ENCODE peak calls at places on chromosomes 3 and 15, in five cellular contexts. T, F, Y, Q and M are unnamed samples.

GRCh38 chr15:55403531-55403930 is 4.6 kb downstream of the CCPG1 start:
- DNase-seq in Y (no peak), Q (peak; percentile 54), T (no peak), F (no peak), M (no peak)

GRCh38 chr3:134064081-134064480 is 34.4 kb upstream of the SLCO2A1 start:
- DNase-seq in Q (no peak), Y (no peak), F (peak; percentile 0), T (peak; percentile 57), M (no peak)

GRCh38 chr3:172591876-172592771 is 68.9 kb upstream of the TNFSF10 start:
- DNase-seq in Y (no peak), T (no peak), F (no peak), Q (no peak), M (peak; percentile 89)

GRCh38 chr3:31402118-31402517 is 130.6 kb upstream of the STT3B start:
- DNase-seq in T (no peak), F (no peak), Q (no peak), Y (no peak), M (no peak)

GRCh38 chr15:81011593-81011992 is 10.9 kb downstream of the TLNRD1 start:
- DNase-seq in Q (peak; percentile 65), F (no peak), T (no peak), Y (no peak), M (no peak)

GRCh38 chr3:146200461-146201220 is 39.7 kb upstream of the PLOD2 start:
- DNase-seq in Q (no peak), Y (no peak), T (no peak), F (no peak), M (no peak)

GRCh38 chr15:70892912-70893560 is 410 bp downstream of the LRRC49 start:
- DNase-seq in F (peak; percentile 62), T (no peak), Q (peak; percentile 83), Y (no peak), M (no peak)

GRCh38 chr15:89814112-89814742 is 425 bp downstream of the ANPEP start:
- DNase-seq in Y (no peak), T (no peak), F (no peak), Q (peak; percentile 23), M (no peak)

GRCh38 chr3:118683636-118684035 is 351.0 kb downstream of the IGSF11 start:
- DNase-seq in Q (no peak), Y (no peak), F (no peak), T (no peak), M (no peak)

GRCh38 chr3:48503406-48504050 is 446 bp downstream of the SHISA5 start:
- DNase-seq in Y (peak; percentile 63), F (peak; percentile 38), Q (peak; percentile 59), T (no peak), M (no peak)

GRCh38 chr3:127831723-127832172 is 9.4 kb upstream of the MGLL start:
- DNase-seq in Y (no peak), Q (peak; percentile 67), T (no peak), F (no peak), M (no peak)

GRCh38 chr3:114119776-114120175 is 59.1 kb downstream of the DRD3 start:
- DNase-seq in Q (peak; percentile 18), F (no peak), Y (no peak), T (no peak), M (no peak)

GRCh38 chr15:81529444-81529950 is 155.5 kb upstream of the TMC3 start:
- DNase-seq in Y (no peak), Q (no peak), T (no peak), F (no peak), M (no peak)

GRCh38 chr15:68652141-68652540 is 73.3 kb downstream of the CORO2B start:
- DNase-seq in Q (peak; percentile 41), F (peak; percentile 35), T (peak; percentile 31), Y (peak; percentile 25), M (no peak)

GRCh38 chr3:188061133-188061532 is 92.8 kb upstream of the LPP start:
- DNase-seq in F (no peak), Y (no peak), T (no peak), Q (no peak), M (peak; percentile 28)

GRCh38 chr3:69033470-69033869 is 18.7 kb downstream of the TMF1 start:
- DNase-seq in F (no peak), Y (no peak), T (no peak), Q (peak; percentile 73), M (no peak)

DNA sequence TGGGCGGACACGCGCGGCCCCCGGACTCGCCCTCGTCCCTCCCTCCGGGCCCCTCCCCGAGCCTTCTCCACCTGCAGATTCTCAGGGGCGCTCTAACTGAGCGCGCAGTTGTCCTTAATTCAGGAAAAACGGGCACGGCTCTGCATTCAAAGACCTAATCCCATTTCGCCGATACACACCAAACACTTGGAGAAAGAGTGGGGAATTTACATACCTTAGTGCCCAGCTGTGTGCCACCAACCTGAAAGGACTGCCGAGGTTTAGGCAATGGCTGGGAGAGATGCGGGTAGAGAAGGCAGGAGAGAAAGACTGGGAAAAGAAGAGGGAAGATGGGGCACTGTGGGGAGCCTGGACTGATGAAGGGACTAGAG is 21.8 kb downstream of the IGDCC3 start:
- DNase-seq in Q (no peak), T (no peak), Y (no peak), F (no peak), M (no peak)
- H3K4me3 ChIP-seq in Q (peak overlapping the region; percentile 32), T (peak overlapping the region; percentile 73), Y (peak overlapping the region; percentile 8), F (peak overlapping the region; percentile 56), M (no peak overlapping the region)

DNA sequence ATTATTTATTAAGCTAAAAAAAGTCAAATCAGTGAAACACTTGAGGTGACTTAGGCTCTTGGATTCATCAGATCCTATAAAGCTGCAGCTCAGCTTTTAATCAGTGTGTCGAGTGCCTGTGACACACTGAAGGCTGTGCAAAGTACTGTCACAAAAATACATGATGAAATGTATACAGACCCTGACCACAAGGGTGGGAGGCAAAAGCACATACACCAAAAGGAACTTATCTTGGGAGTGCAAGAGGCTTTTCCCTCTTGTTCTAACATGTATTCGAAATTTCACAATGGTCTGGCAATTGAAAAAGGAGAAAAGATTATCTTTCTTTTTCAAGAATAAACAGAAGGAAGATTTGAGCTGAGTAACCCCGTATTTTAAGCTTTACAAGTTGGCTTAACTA is 35.9 kb downstream of the VGLL4 start:
- DNase-seq in T (no peak), F (no peak), Y (no peak), Q (peak; percentile 50), M (no peak)
- H3K4me3 ChIP-seq in T (no peak overlapping the region), F (no peak overlapping the region), Y (no peak overlapping the region), Q (no peak overlapping the region), M (no peak overlapping the region)

GRCh38 chr3:159766563-159767185 is 222.0 kb upstream of the IL12A start:
- DNase-seq in F (no peak), Y (no peak), T (no peak), Q (peak; percentile 57), M (peak; percentile 10)

GRCh38 chr3:159763466-159764210 is 225.0 kb upstream of the IL12A start:
- DNase-seq in Y (peak; percentile 70), Q (peak; percentile 86), T (peak; percentile 89), F (peak; percentile 66), M (peak; percentile 37)

GRCh38 chr3:159764211-159765024 is 224.2 kb upstream of the IL12A start:
- DNase-seq in F (peak; percentile 28), Q (peak; percentile 81), Y (no peak), T (peak; percentile 91), M (no peak)

GRCh38 chr3:159765025-159765859 is 223.4 kb upstream of the IL12A start:
- DNase-seq in F (peak; percentile 30), Y (peak; percentile 69), Q (peak; percentile 93), T (peak; percentile 98), M (no peak)

GRCh38 chr3:159765860-159766294 is 222.8 kb upstream of the IL12A start:
- DNase-seq in T (no peak), F (no peak), Q (no peak), Y (no peak), M (no peak)
- H3K4me3 ChIP-seq in T (peak overlapping the region; percentile 90), F (peak overlapping the region; percentile 78), Q (peak overlapping the region; percentile 86), Y (peak overlapping the region; percentile 83), M (no peak overlapping the region)

DNA sequence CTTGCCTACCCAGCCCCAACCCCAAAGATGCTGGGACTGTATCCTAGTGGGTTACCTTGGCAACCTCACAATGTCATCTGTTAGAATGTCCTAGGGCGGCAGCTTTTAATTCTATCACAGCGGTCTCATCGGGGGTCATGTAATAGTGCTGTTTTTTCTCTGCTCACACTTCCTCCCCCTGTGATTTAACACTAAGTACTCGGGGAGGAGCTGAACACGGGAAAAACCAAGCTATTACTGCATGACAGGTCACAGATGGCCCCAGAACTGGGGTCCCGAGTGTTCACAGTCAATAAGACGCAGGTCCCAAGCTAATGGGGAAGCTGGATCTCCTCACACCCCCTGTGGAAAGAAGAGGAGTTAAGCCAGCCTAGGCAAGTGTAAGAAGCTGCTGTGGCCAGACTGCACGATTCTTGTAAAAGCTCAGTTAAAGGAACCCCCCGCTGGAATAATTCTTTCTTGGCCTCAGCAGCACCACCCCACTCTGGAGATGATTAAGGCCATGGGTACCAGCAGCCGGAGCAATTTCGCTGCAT is 2.5 kb upstream of the RFTN1 start:
- DNase-seq in F (no peak), T (no peak), Y (no peak), Q (no peak), M (no peak)
- H3K4me3 ChIP-seq in F (no peak overlapping the region), T (no peak overlapping the region), Y (no peak overlapping the region), Q (no peak overlapping the region), M (no peak overlapping the region)

GRCh38 chr3:170426240-170426797 is 7.7 kb downstream of the CLDN11 start:
- DNase-seq in T (no peak), F (no peak), Y (no peak), Q (no peak), M (peak; percentile 87)
- H3K4me3 ChIP-seq in T (no peak overlapping the region), F (no peak overlapping the region), Y (no peak overlapping the region), Q (no peak overlapping the region), M (no peak overlapping the region)

GRCh38 chr15:25054943-25055342 is 100.2 kb downstream of the SNRPN start:
- DNase-seq in T (no peak), Q (no peak), F (peak; percentile 6), Y (no peak), M (no peak)
- H3K4me3 ChIP-seq in T (peak overlapping the region; percentile 38), Q (no peak overlapping the region), F (no peak overlapping the region), Y (no peak overlapping the region), M (no peak overlapping the region)

GRCh38 chr3:100399341-100400071 is 1.4 kb downstream of the TOMM70 start:
- DNase-seq in F (no peak), Y (no peak), T (no peak), Q (no peak), M (no peak)
- H3K4me3 ChIP-seq in F (peak overlapping the region; percentile 87), Y (peak overlapping the region; percentile 91), T (peak overlapping the region; percentile 95), Q (peak overlapping the region; percentile 83), M (peak overlapping the region; percentile 91)

DNA sequence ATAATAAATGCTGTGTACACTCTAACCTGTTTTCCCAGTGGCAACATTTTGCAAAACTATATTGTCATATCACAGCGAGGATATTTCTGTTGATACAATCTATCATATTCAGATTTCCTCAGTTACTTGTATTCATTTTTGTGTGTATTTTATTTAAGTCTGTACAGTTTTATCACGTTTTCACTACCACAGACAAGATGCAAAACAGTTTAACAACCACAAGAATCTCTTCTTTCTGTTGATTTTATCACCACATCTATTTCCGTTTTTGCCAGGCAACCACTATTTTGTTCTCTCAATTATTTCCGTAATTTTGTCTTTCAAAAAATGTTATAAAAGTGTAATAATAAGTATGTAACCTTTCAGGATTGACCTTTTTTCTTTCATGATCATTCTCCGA is 55.6 kb downstream of the SPRED1 start:
- DNase-seq in Y (no peak), F (no peak), T (no peak), Q (no peak), M (peak; percentile 75)
- H3K4me3 ChIP-seq in Y (no peak overlapping the region), F (no peak overlapping the region), T (no peak overlapping the region), Q (no peak overlapping the region), M (peak overlapping the region; percentile 17)

DNA sequence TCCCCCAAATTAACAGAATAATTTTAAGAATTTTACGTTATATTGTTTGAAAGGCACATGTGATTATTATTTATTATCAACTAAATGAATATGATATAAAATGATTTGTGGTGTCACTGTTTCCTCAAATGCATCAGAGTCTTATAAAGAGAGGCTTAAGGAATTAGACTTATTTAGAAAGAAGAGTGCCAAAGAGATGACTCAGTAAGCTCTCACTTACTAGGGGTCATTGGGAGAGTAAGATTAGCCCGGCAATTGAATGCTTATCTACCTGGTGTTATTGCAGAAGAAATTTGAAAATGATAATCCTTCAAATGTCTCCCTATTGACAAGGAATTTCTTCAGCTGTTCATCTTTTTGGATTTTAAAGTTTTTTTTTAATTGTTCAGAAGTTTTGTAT is 408.7 kb downstream of the OXSM start:
- DNase-seq in Y (no peak), T (no peak), F (no peak), Q (no peak), M (no peak)
- H3K4me3 ChIP-seq in Y (no peak overlapping the region), T (no peak overlapping the region), F (no peak overlapping the region), Q (no peak overlapping the region), M (no peak overlapping the region)